ENCODE peak calls at places on chromosomes 2 and 18, in six cellular contexts. One of them, this sample, is unnamed. For H3K36me3 and H3K4me1, the result is how much of the 10 kb centered on the place peaks cover.

GRCh38 chr2:68465081-68465916 is 1.8 kb downstream of the FBXO48 start:
- DNase-seq in astrocyte: no peak
- DNase-seq in fibroblast of lung: peak
- DNase-seq in adrenal gland: no peak
- DNase-seq in body of pancreas: no peak
- DNase-seq in heart left ventricle: no peak
- DNase-seq in this sample: no peak

GRCh38 chr2:28539095-28539494 is 43.2 kb downstream of the PLB1 start:
- DNase-seq in fibroblast of lung: no peak
- DNase-seq in astrocyte: no peak
- DNase-seq in body of pancreas: no peak
- DNase-seq in heart left ventricle: no peak
- DNase-seq in adrenal gland: no peak
- DNase-seq in this sample: no peak

GRCh38 chr2:7338961-7339360 is 421.7 kb downstream of the RNF144A start:
- DNase-seq in fibroblast of lung: no peak
- DNase-seq in adrenal gland: no peak
- DNase-seq in body of pancreas: no peak
- DNase-seq in heart left ventricle: no peak
- DNase-seq in astrocyte: no peak
- DNase-seq in this sample: no peak

GRCh38 chr2:23596316-23596885 is 211.4 kb downstream of the KLHL29 start:
- DNase-seq in heart left ventricle: no peak
- DNase-seq in astrocyte: peak
- DNase-seq in adrenal gland: peak
- DNase-seq in fibroblast of lung: peak
- DNase-seq in body of pancreas: no peak
- DNase-seq in this sample: no peak

GRCh38 chr18:24054130-24054529 is 39.6 kb downstream of the TTC39C start:
- DNase-seq in astrocyte: peak
- DNase-seq in adrenal gland: no peak
- DNase-seq in heart left ventricle: no peak
- DNase-seq in body of pancreas: no peak
- DNase-seq in fibroblast of lung: peak
- DNase-seq in this sample: no peak

GRCh38 chr2:170943041-170943440 is 14.0 kb downstream of the GORASP2 start:
- DNase-seq in body of pancreas: no peak
- DNase-seq in fibroblast of lung: no peak
- DNase-seq in astrocyte: no peak
- DNase-seq in heart left ventricle: no peak
- DNase-seq in adrenal gland: no peak
- DNase-seq in this sample: no peak

GRCh38 chr2:21288299-21288698 is 164.5 kb downstream of the TDRD15 start:
- DNase-seq in fibroblast of lung: no peak
- DNase-seq in adrenal gland: no peak
- DNase-seq in astrocyte: no peak
- DNase-seq in body of pancreas: no peak
- DNase-seq in heart left ventricle: no peak
- DNase-seq in this sample: no peak

GRCh38 chr2:203327918-203328734 is at the start of gene ABI2:
- DNase-seq in heart left ventricle: peak
- DNase-seq in adrenal gland: peak
- DNase-seq in body of pancreas: peak
- DNase-seq in astrocyte: peak
- DNase-seq in fibroblast of lung: peak
- DNase-seq in this sample: peak

GRCh38 chr2:216392945-216393840 is 19.1 kb upstream of the SMARCAL1 start:
- DNase-seq in adrenal gland: no peak
- DNase-seq in astrocyte: no peak
- DNase-seq in heart left ventricle: no peak
- DNase-seq in fibroblast of lung: peak
- DNase-seq in body of pancreas: no peak
- DNase-seq in this sample: no peak

GRCh38 chr2:242035858-242036652 is 166.5 kb downstream of the RTP5 start:
- DNase-seq in heart left ventricle: no peak
- DNase-seq in body of pancreas: no peak
- DNase-seq in fibroblast of lung: no peak
- DNase-seq in adrenal gland: no peak
- DNase-seq in astrocyte: no peak
- DNase-seq in this sample: no peak

GRCh38 chr2:202133556-202134245 is 60.6 kb downstream of the KIAA2012 start:
- DNase-seq in body of pancreas: no peak
- DNase-seq in astrocyte: no peak
- DNase-seq in heart left ventricle: no peak
- DNase-seq in adrenal gland: no peak
- DNase-seq in fibroblast of lung: no peak
- DNase-seq in this sample: no peak

GRCh38 chr18:78711971-78712370 is 267.6 kb upstream of the SALL3 start:
- DNase-seq in fibroblast of lung: no peak
- DNase-seq in body of pancreas: no peak
- DNase-seq in heart left ventricle: no peak
- DNase-seq in adrenal gland: no peak
- DNase-seq in astrocyte: no peak
- DNase-seq in this sample: no peak

GRCh38 chr18:9469700-9470099 is 5.6 kb upstream of the RALBP1 start:
- DNase-seq in astrocyte: no peak
- DNase-seq in heart left ventricle: no peak
- DNase-seq in adrenal gland: no peak
- DNase-seq in fibroblast of lung: no peak
- DNase-seq in body of pancreas: no peak
- DNase-seq in this sample: no peak

GRCh38 chr2:192090878-192091277 is 103.9 kb downstream of the TMEFF2 start:
- DNase-seq in adrenal gland: no peak
- DNase-seq in fibroblast of lung: no peak
- DNase-seq in body of pancreas: no peak
- DNase-seq in heart left ventricle: no peak
- DNase-seq in astrocyte: no peak
- DNase-seq in this sample: no peak

GRCh38 chr2:127063701-127064590 is 43.0 kb downstream of the BIN1 start:
- DNase-seq in adrenal gland: no peak
- DNase-seq in astrocyte: no peak
- DNase-seq in fibroblast of lung: no peak
- DNase-seq in body of pancreas: no peak
- DNase-seq in heart left ventricle: no peak
- DNase-seq in this sample: no peak
- H3K36me3 ChIP-seq in adrenal gland: under half
- H3K36me3 ChIP-seq in astrocyte: under half
- H3K36me3 ChIP-seq in fibroblast of lung: under half
- H3K36me3 ChIP-seq in body of pancreas: under half
- H3K36me3 ChIP-seq in heart left ventricle: under half
- H3K36me3 ChIP-seq in this sample: under half

DNA sequence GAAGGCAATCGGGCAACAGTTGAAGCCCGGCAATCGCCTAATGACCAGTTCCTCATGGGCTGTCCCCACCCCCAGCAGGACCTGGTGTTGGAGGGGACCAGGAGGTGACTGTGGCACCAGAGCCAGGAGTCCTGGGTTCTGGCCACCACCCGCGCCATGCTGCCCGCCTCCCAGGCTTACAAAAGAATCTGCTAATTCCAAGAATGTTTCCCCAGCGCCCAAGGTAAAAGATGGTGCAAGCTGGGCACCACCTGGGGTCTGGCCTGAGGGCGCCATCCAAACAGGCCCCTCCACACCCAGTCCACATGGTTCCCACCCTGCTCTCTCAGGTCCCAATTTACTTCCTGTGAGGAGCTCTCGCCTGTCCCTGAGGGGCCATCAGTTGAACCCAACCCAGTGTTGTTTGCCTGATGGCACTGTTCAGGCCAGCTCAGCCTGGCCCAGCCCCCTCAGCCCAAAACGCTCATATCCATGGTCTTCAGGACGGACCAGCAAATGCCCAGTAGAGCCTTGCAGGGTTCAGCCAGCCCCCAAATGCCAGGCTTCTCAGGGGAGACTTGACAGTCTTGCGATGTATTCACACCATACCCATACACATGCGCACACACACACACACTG is 5.1 kb downstream of the SDC1 start:
- DNase-seq in astrocyte: no peak
- DNase-seq in heart left ventricle: peak
- DNase-seq in fibroblast of lung: no peak
- DNase-seq in adrenal gland: no peak
- DNase-seq in body of pancreas: no peak
- DNase-seq in this sample: no peak
- H3K4me3 ChIP-seq in astrocyte: no peak
- H3K4me3 ChIP-seq in heart left ventricle: no peak
- H3K4me3 ChIP-seq in fibroblast of lung: no peak
- H3K4me3 ChIP-seq in adrenal gland: no peak
- H3K4me3 ChIP-seq in body of pancreas: no peak
- H3K4me3 ChIP-seq in this sample: no peak

GRCh38 chr2:122244830-122245229 is 489.4 kb downstream of the TSN start:
- DNase-seq in heart left ventricle: no peak
- DNase-seq in fibroblast of lung: no peak
- DNase-seq in body of pancreas: no peak
- DNase-seq in astrocyte: no peak
- DNase-seq in adrenal gland: no peak
- DNase-seq in this sample: no peak
- H3K4me1 ChIP-seq in heart left ventricle: under half
- H3K4me1 ChIP-seq in fibroblast of lung: under half
- H3K4me1 ChIP-seq in body of pancreas: under half
- H3K4me1 ChIP-seq in astrocyte: under half
- H3K4me1 ChIP-seq in adrenal gland: under half
- H3K4me1 ChIP-seq in this sample: under half

DNA sequence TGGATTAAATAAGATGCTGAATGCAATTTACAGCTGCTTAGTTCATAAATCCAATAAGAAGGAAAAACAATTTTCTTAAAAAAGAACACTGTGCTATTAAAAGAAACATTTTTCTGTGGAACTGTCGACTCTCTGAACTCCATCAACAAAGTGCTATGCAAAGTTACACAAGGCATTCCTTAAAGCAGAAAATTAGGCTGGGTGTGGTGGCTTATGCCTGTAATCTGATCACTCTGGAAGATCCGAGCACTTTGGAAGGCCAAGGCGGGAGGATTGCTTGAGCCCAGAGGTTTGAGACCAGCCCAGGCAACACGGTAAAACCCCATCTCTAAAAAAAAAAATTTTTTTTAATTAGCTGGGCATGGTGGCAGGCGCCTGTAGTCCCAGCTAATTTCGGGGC is 13.0 kb downstream of the MCM6 start:
- DNase-seq in body of pancreas: no peak
- DNase-seq in adrenal gland: no peak
- DNase-seq in heart left ventricle: no peak
- DNase-seq in astrocyte: no peak
- DNase-seq in fibroblast of lung: no peak
- DNase-seq in this sample: no peak
- H3K36me3 ChIP-seq in body of pancreas: under half
- H3K36me3 ChIP-seq in adrenal gland: under half
- H3K36me3 ChIP-seq in heart left ventricle: under half
- H3K36me3 ChIP-seq in astrocyte: under half
- H3K36me3 ChIP-seq in fibroblast of lung: under half
- H3K36me3 ChIP-seq in this sample: under half

GRCh38 chr2:217684431-217685254 is 318.2 kb downstream of the TNS1 start:
- DNase-seq in astrocyte: no peak
- DNase-seq in heart left ventricle: no peak
- DNase-seq in fibroblast of lung: no peak
- DNase-seq in body of pancreas: no peak
- DNase-seq in adrenal gland: no peak
- DNase-seq in this sample: no peak

GRCh38 chr2:217688494-217688893 is 314.3 kb downstream of the TNS1 start:
- DNase-seq in heart left ventricle: no peak
- DNase-seq in fibroblast of lung: no peak
- DNase-seq in astrocyte: no peak
- DNase-seq in body of pancreas: no peak
- DNase-seq in adrenal gland: no peak
- DNase-seq in this sample: no peak

GRCh38 chr2:217687771-217688170 is 315.0 kb downstream of the TNS1 start:
- DNase-seq in heart left ventricle: no peak
- DNase-seq in body of pancreas: no peak
- DNase-seq in adrenal gland: no peak
- DNase-seq in fibroblast of lung: no peak
- DNase-seq in astrocyte: no peak
- DNase-seq in this sample: no peak

GRCh38 chr2:217683096-217683870 is 319.5 kb downstream of the TNS1 start:
- DNase-seq in astrocyte: no peak
- DNase-seq in fibroblast of lung: no peak
- DNase-seq in adrenal gland: no peak
- DNase-seq in heart left ventricle: no peak
- DNase-seq in body of pancreas: no peak
- DNase-seq in this sample: no peak

DNA sequence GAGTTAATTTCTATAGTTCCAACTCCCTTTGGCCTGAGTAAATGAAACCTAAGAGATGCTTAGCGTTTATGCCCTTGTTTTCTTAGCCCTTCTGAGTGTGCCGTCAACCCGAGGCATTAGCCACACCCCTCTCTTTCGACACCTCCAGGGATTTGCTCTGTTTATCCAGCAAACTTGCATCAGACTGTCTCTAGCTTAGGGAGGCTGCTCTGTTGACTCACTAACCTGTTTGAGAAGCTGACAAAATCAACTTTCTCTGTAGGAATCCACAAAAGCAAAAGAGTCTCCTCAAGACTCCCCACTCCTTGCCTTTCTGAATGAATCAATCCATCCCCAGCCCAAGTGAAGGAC is 317.6 kb downstream of the TNS1 start:
- DNase-seq in astrocyte: peak
- DNase-seq in fibroblast of lung: peak
- DNase-seq in body of pancreas: peak
- DNase-seq in heart left ventricle: peak
- DNase-seq in adrenal gland: peak
- DNase-seq in this sample: peak
- H3K4me3 ChIP-seq in astrocyte: no peak
- H3K4me3 ChIP-seq in fibroblast of lung: no peak
- H3K4me3 ChIP-seq in body of pancreas: no peak
- H3K4me3 ChIP-seq in heart left ventricle: no peak
- H3K4me3 ChIP-seq in adrenal gland: no peak
- H3K4me3 ChIP-seq in this sample: no peak

GRCh38 chr2:134143568-134143967 is 110.3 kb upstream of the MGAT5 start:
- DNase-seq in body of pancreas: no peak
- DNase-seq in fibroblast of lung: peak
- DNase-seq in heart left ventricle: no peak
- DNase-seq in astrocyte: peak
- DNase-seq in adrenal gland: no peak
- DNase-seq in this sample: no peak

GRCh38 chr2:134141598-134142340 is 112.1 kb upstream of the MGAT5 start:
- DNase-seq in body of pancreas: no peak
- DNase-seq in heart left ventricle: no peak
- DNase-seq in astrocyte: no peak
- DNase-seq in fibroblast of lung: no peak
- DNase-seq in adrenal gland: no peak
- DNase-seq in this sample: no peak

GRCh38 chr2:134142341-134142738 is 111.5 kb upstream of the MGAT5 start:
- DNase-seq in fibroblast of lung: peak
- DNase-seq in heart left ventricle: no peak
- DNase-seq in adrenal gland: no peak
- DNase-seq in body of pancreas: no peak
- DNase-seq in astrocyte: no peak
- DNase-seq in this sample: no peak

GRCh38 chr2:134144081-134144596 is 109.7 kb upstream of the MGAT5 start:
- DNase-seq in heart left ventricle: no peak
- DNase-seq in astrocyte: no peak
- DNase-seq in adrenal gland: no peak
- DNase-seq in fibroblast of lung: no peak
- DNase-seq in body of pancreas: no peak
- DNase-seq in this sample: no peak

GRCh38 chr2:134142903-134143302 is 111.0 kb upstream of the MGAT5 start:
- DNase-seq in astrocyte: peak
- DNase-seq in body of pancreas: no peak
- DNase-seq in adrenal gland: no peak
- DNase-seq in fibroblast of lung: peak
- DNase-seq in heart left ventricle: no peak
- DNase-seq in this sample: no peak
- H3K4me1 ChIP-seq in astrocyte: under half
- H3K4me1 ChIP-seq in body of pancreas: half or more
- H3K4me1 ChIP-seq in adrenal gland: under half
- H3K4me1 ChIP-seq in fibroblast of lung: under half
- H3K4me1 ChIP-seq in heart left ventricle: half or more
- H3K4me1 ChIP-seq in this sample: under half

GRCh38 chr2:88575630-88576029 is 51.6 kb downstream of the EIF2AK3 start:
- DNase-seq in adrenal gland: no peak
- DNase-seq in body of pancreas: no peak
- DNase-seq in astrocyte: no peak
- DNase-seq in fibroblast of lung: no peak
- DNase-seq in heart left ventricle: no peak
- DNase-seq in this sample: no peak
- H3K36me3 ChIP-seq in adrenal gland: under half
- H3K36me3 ChIP-seq in body of pancreas: under half
- H3K36me3 ChIP-seq in astrocyte: under half
- H3K36me3 ChIP-seq in fibroblast of lung: under half
- H3K36me3 ChIP-seq in heart left ventricle: under half
- H3K36me3 ChIP-seq in this sample: under half

This sample was measured in prostate gland.